ENCODE peak calls at places on chromosomes 6 and 20, in seven cellular contexts. Z, D, K, B, Y, H and Q are unnamed samples.

GRCh38 chr20:9280654-9281053 is 211.8 kb downstream of the PLCB4 start:
- DNase-seq in D (no peak), K (no peak), H (no peak), Y (no peak), Z (no peak), B (no peak), Q (no peak)

GRCh38 chr6:113432729-113433505 is 424.2 kb upstream of the MARCKS start:
- DNase-seq in Z (no peak), H (no peak), K (no peak), B (no peak), Y (no peak), D (no peak), Q (no peak)

GRCh38 chr20:11716239-11716944 is 201.3 kb upstream of the BTBD3 start:
- DNase-seq in Z (no peak), B (no peak), K (peak), Y (peak), D (no peak), H (no peak), Q (no peak)

GRCh38 chr20:16601019-16601418 is 27.8 kb upstream of the KIF16B start:
- DNase-seq in H (no peak), K (no peak), Y (no peak), D (no peak), B (no peak), Z (no peak), Q (no peak)

GRCh38 chr6:144559865-144560603 is 274.9 kb downstream of the UTRN start:
- DNase-seq in Z (no peak), H (no peak), B (no peak), D (no peak), Y (peak), K (no peak), Q (no peak)

GRCh38 chr6:23202207-23202606 is 632.8 kb downstream of the HDGFL1 start:
- DNase-seq in K (no peak), D (no peak), H (no peak), Y (peak), B (no peak), Z (no peak), Q (no peak)

GRCh38 chr20:14948416-14948815 is 611.0 kb upstream of the FLRT3 start:
- DNase-seq in Z (no peak), H (no peak), B (no peak), Y (peak), D (no peak), K (peak), Q (no peak)

GRCh38 chr20:25309395-25310267 is 61.7 kb downstream of the PYGB start:
- DNase-seq in K (no peak), Y (no peak), B (no peak), Z (no peak), D (no peak), H (peak), Q (no peak)

GRCh38 chr6:155706341-155706740 is 250.7 kb upstream of the NOX3 start:
- DNase-seq in H (no peak), D (no peak), B (no peak), Y (no peak), Z (no peak), K (no peak), Q (no peak)

GRCh38 chr6:163324326-163324927 is 90.1 kb upstream of the QKI start:
- DNase-seq in B (no peak), D (no peak), H (no peak), K (no peak), Y (no peak), Z (no peak), Q (no peak)

GRCh38 chr6:75602897-75603395 is 1.3 kb downstream of the SENP6 start:
- DNase-seq in H (no peak), Y (no peak), K (no peak), B (no peak), D (no peak), Z (no peak), Q (no peak)

GRCh38 chr6:146914563-146915483 is 289.4 kb upstream of the STXBP5 start:
- DNase-seq in Y (no peak), B (no peak), D (no peak), Z (no peak), K (peak), H (no peak), Q (no peak)